ENCODE peak calls at places on chromosomes 3 and 15, in four cellular contexts. X is GM20000, G is thoracic aorta, A is glutamatergic neuron. M is an unnamed sample.

GRCh38 chr3:183158552-183159006 is 4.0 kb downstream of the LAMP3 start:
- DNase-seq in X (peak), G (no peak), A (no peak), M (no peak)

GRCh38 chr3:53519047-53519717 is 24.8 kb downstream of the CACNA1D start:
- DNase-seq in X (no peak), G (no peak), A (no peak), M (no peak)

GRCh38 chr3:45819543-45819942 is 22.4 kb downstream of the LZTFL1 start:
- DNase-seq in X (no peak), G (no peak), A (no peak), M (no peak)

GRCh38 chr3:131091768-131092167 is 65.1 kb downstream of the NEK11 start:
- DNase-seq in X (no peak), G (no peak), A (no peak), M (no peak)

GRCh38 chr3:173747427-173747826 is 349.9 kb downstream of the NLGN1 start:
- DNase-seq in X (no peak), G (no peak), A (no peak), M (no peak)

GRCh38 chr15:78840661-78841060 is 29.4 kb upstream of the ADAMTS7 start:
- DNase-seq in X (peak), G (no peak), A (no peak), M (no peak)

GRCh38 chr3:46981932-46982471 is 2.5 kb downstream of the NBEAL2 start:
- DNase-seq in X (no peak), G (no peak), A (no peak), M (no peak)

GRCh38 chr15:96312641-96313335 is 17.7 kb upstream of the NR2F2 start:
- DNase-seq in X (no peak), G (no peak), A (no peak), M (no peak)

GRCh38 chr3:157354722-157355121 is 81.9 kb upstream of the PTX3 start:
- DNase-seq in X (peak), G (no peak), A (no peak), M (no peak)

GRCh38 chr3:148943531-148944200 is 47.7 kb upstream of the GYG1 start:
- DNase-seq in X (peak), G (no peak), A (no peak), M (no peak)

GRCh38 chr15:22895465-22896190 is 57.2 kb downstream of the NIPA2 start:
- DNase-seq in X (peak), G (no peak), A (no peak), M (no peak)

GRCh38 chr15:66128116-66128715 is 125.3 kb downstream of the MEGF11 start:
- DNase-seq in X (no peak), G (no peak), A (no peak), M (no peak)

DNA sequence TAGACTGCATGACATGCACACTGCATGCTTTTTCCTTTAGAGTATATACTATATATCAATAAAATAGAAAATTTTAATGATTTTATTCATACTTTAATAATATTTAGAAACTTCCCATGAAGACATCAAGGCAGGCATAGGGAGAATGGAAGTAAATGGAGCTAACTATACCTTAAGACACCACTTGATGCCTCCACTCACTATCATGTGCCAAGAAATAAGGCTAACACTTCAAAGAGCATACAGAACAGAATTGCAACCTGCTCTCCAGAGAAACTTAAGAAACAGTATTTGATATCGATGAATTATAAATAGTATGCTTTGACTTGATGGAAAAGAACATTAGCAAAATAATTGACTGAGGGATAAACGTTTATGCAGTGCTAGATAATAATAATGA is 192.6 kb upstream of the MBNL1 start:
- DNase-seq in X (no peak), G (no peak), A (no peak), M (no peak)
- TF ChIP-seq CTCF in X (no peak), G (no peak), A (no peak), M (no peak)

GRCh38 chr15:71650603-71651002 is 159.8 kb upstream of the NR2E3 start:
- DNase-seq in X (no peak), G (no peak), A (no peak), M (no peak)
- TF ChIP-seq CTCF in X (no peak), G (no peak), A (no peak), M (no peak)

GRCh38 chr3:37812497-37812896 is 49.2 kb upstream of the CTDSPL start:
- DNase-seq in X (no peak), G (no peak), A (no peak), M (no peak)

GRCh38 chr3:37813403-37813802 is 48.3 kb upstream of the CTDSPL start:
- DNase-seq in X (peak), G (no peak), A (no peak), M (no peak)

GRCh38 chr3:37816271-37816670 is 45.4 kb upstream of the CTDSPL start:
- DNase-seq in X (no peak), G (no peak), A (no peak), M (no peak)

GRCh38 chr3:37811625-37812356 is 49.9 kb upstream of the CTDSPL start:
- DNase-seq in X (no peak), G (no peak), A (no peak), M (no peak)

DNA sequence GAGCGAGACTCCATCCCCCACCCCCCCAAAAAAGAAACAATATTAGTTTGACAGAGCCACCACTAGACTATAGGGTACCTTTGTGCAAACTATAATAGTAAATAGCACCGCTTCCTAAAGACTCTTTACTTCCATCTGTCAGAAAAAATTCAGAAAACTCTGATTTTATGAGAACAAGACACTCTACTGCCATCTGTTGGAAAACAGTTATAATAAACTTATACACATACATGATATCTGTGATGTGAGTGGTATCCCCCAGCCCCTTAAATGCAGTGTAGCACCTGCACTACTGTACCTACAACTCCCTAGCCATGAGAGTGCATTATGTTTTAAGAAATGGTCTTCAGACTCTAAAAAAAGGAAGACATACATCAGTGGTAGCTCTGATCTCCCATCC is 47.1 kb upstream of the CTDSPL start:
- DNase-seq in X (peak), G (no peak), A (no peak), M (no peak)
- TF ChIP-seq CTCF in X (no peak), G (peak), A (peak), M (no peak)

GRCh38 chr15:33009603-33010002 is 184.9 kb downstream of the FMN1 start:
- DNase-seq in X (no peak), G (no peak), A (no peak), M (no peak)

GRCh38 chr15:33009026-33009425 is 185.5 kb downstream of the FMN1 start:
- DNase-seq in X (no peak), G (no peak), A (no peak), M (no peak)

GRCh38 chr15:33008284-33009011 is 186.1 kb downstream of the FMN1 start:
- DNase-seq in X (no peak), G (no peak), A (no peak), M (no peak)

GRCh38 chr15:33005582-33005981 is 188.9 kb downstream of the FMN1 start:
- DNase-seq in X (no peak), G (no peak), A (no peak), M (no peak)

DNA sequence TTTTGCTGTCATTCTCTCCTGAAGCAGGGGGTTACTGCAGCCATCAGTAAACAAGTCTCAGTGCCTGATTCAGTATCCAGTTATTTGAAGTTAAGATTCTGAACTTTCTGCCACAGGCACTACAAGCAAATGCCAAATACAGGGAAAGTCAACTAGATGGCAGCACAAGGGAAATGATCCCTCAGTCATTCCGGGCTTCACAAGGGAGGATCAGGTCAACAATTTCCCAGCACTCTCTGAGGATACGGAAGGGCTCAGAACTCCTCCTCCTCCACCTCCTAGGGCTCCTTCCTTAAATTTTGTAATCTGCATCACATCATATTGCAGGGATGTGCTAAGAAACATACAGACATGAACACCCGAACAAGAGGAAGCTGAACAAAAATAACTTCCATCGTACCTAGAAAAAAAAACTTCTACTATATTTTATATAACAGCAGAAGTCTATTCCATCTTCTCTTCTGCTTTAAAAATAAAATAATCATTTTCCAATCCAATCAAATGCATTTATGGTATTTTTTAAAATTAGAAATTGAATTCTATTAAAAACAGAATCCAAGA is 187.1 kb downstream of the FMN1 start:
- DNase-seq in X (no peak), G (no peak), A (no peak), M (no peak)
- TF ChIP-seq CTCF in X (no peak), G (no peak), A (no peak), M (no peak)

GRCh38 chr3:40585381-40586016 is 60.7 kb downstream of the ZNF621 start:
- DNase-seq in X (peak), G (no peak), A (peak), M (no peak)

GRCh38 chr3:40583691-40584090 is 58.9 kb downstream of the ZNF621 start:
- DNase-seq in X (no peak), G (no peak), A (no peak), M (no peak)

GRCh38 chr3:40586866-40587265 is 62.1 kb downstream of the ZNF621 start:
- DNase-seq in X (no peak), G (no peak), A (no peak), M (no peak)

GRCh38 chr3:40584625-40585189 is 59.9 kb downstream of the ZNF621 start:
- DNase-seq in X (peak), G (peak), A (peak), M (peak)

GRCh38 chr3:40588406-40588805 is 63.6 kb downstream of the ZNF621 start:
- DNase-seq in X (no peak), G (no peak), A (no peak), M (no peak)
- TF ChIP-seq CTCF in X (no peak), G (no peak), A (no peak), M (no peak)